ENCODE peak calls at places on chromosomes 6 and 20, in nine cellular contexts. K is thyroid gland, U is NCI-H524, M is fibroblast of pulmonary artery, J is Kasumi-1, O is kidney tubule cell, T is ovary, E is foreskin keratinocyte, Z is MV-4-11. R is an unnamed sample.

GRCh38 chr20:53071833-53072232 is 99.7 kb downstream of the TSHZ2 start:
- DNase-seq in K (no peak), U (no peak), M (no peak), J (no peak), O (no peak), T (no peak), E (no peak), Z (no peak), R (no peak)

GRCh38 chr20:59413326-59413865 is 113.0 kb downstream of the EDN3 start:
- DNase-seq in K (no peak), U (peak; percentile 10), M (no peak), J (no peak), O (no peak), T (no peak), E (no peak), Z (no peak), R (no peak)

GRCh38 chr20:22686097-22686496 is 101.7 kb upstream of the FOXA2 start:
- DNase-seq in K (peak; percentile 61), U (no peak), M (peak; percentile 75), J (peak; percentile 27), O (peak; percentile 60), T (peak; percentile 42), E (peak; percentile 53), Z (peak; percentile 65), R (peak; percentile 12)

GRCh38 chr6:11804706-11805105 is 26.1 kb upstream of the ADTRP start:
- DNase-seq in K (no peak), U (no peak), M (no peak), J (no peak), O (peak; percentile 20), T (no peak), E (no peak), Z (no peak), R (no peak)

GRCh38 chr20:46060301-46060881 is 29.4 kb downstream of the NCOA5 start:
- DNase-seq in K (no peak), U (no peak), M (peak; percentile 10), J (peak; percentile 39), O (peak; percentile 4), T (no peak), E (no peak), Z (peak; percentile 91), R (no peak)

GRCh38 chr6:169668203-169668847 is 33.5 kb downstream of the WDR27 start:
- DNase-seq in K (no peak), U (no peak), M (no peak), J (no peak), O (no peak), T (no peak), E (no peak), Z (no peak), R (no peak)

GRCh38 chr6:7473805-7474329 is 67.6 kb upstream of the DSP start:
- DNase-seq in K (no peak), U (no peak), M (no peak), J (no peak), O (no peak), T (no peak), E (no peak), Z (peak; percentile 18), R (no peak)

GRCh38 chr20:44733341-44734069 is 12.2 kb upstream of the KCNK15 start:
- DNase-seq in K (peak; percentile 74), U (peak; percentile 72), M (peak; percentile 81), J (peak; percentile 60), O (peak; percentile 59), T (peak; percentile 85), E (no peak), Z (peak; percentile 29), R (no peak)

GRCh38 chr6:156890627-156891300 is 113.6 kb downstream of the ARID1B start:
- DNase-seq in K (no peak), U (no peak), M (peak; percentile 25), J (no peak), O (no peak), T (no peak), E (no peak), Z (no peak), R (no peak)

GRCh38 chr6:110271732-110272022 is 86.5 kb downstream of the METTL24 start:
- DNase-seq in K (no peak), U (no peak), M (no peak), J (no peak), O (no peak), T (no peak), E (no peak), Z (no peak), R (no peak)

GRCh38 chr6:16181429-16182359 is 52.8 kb downstream of the MYLIP start:
- DNase-seq in K (peak; percentile 62), U (no peak), M (no peak), J (no peak), O (peak; percentile 51), T (no peak), E (no peak), Z (no peak), R (no peak)

GRCh38 chr6:8548979-8549378 is 113.6 kb upstream of the SLC35B3 start:
- DNase-seq in K (no peak), U (no peak), M (no peak), J (no peak), O (no peak), T (no peak), E (no peak), Z (no peak), R (no peak)

GRCh38 chr6:41191569-41191968 is 9.4 kb downstream of the TREML2 start:
- DNase-seq in K (no peak), U (no peak), M (peak; percentile 41), J (peak; percentile 6), O (peak; percentile 36), T (no peak), E (no peak), Z (peak; percentile 9), R (no peak)

GRCh38 chr20:19932170-19932667 is 84.9 kb upstream of the NAA20 start:
- DNase-seq in K (no peak), U (no peak), M (peak; percentile 97), J (peak; percentile 27), O (peak; percentile 55), T (no peak), E (peak; percentile 35), Z (no peak), R (no peak)

GRCh38 chr20:4069741-4070140 is 54.4 kb upstream of the RNF24 start:
- DNase-seq in K (no peak), U (no peak), M (peak; percentile 53), J (no peak), O (peak; percentile 35), T (no peak), E (peak; percentile 41), Z (no peak), R (no peak)

GRCh38 chr6:138728672-138729071 is 44.9 kb upstream of the CCDC28A start:
- DNase-seq in K (no peak), U (no peak), M (no peak), J (peak; percentile 91), O (no peak), T (no peak), E (no peak), Z (peak; percentile 81), R (no peak)

GRCh38 chr6:91304506-91304905 is 717.6 kb upstream of the MAP3K7 start:
- DNase-seq in K (no peak), U (no peak), M (no peak), J (no peak), O (no peak), T (no peak), E (peak; percentile 26), Z (no peak), R (no peak)

GRCh38 chr6:158808918-158809678 is 10.1 kb downstream of the EZR start:
- DNase-seq in K (peak; percentile 73), U (no peak), M (no peak), J (no peak), O (peak; percentile 78), T (no peak), E (no peak), Z (no peak), R (no peak)

GRCh38 chr6:33957391-33958207 is 153.8 kb upstream of the MLN start:
- DNase-seq in K (no peak), U (peak; percentile 44), M (no peak), J (no peak), O (no peak), T (no peak), E (no peak), Z (no peak), R (no peak)

GRCh38 chr6:106066984-106067383 is 19.2 kb upstream of the PRDM1 start:
- DNase-seq in K (no peak), U (no peak), M (no peak), J (no peak), O (no peak), T (no peak), E (no peak), Z (no peak), R (no peak)

GRCh38 chr6:136791296-136792065 is 796 bp downstream of the MAP3K5 start:
- DNase-seq in K (peak; percentile 78), U (peak; percentile 75), M (peak; percentile 59), J (peak; percentile 59), O (peak; percentile 46), T (peak; percentile 73), E (peak; percentile 41), Z (peak; percentile 45), R (no peak)

R was measured in epithelial cell of prostate.